ENCODE peak calls at places on chromosomes 1 and 21, in ten cellular contexts. O is Peyer's patch, C is IMR-90, P is spleen, V is A549, K is sigmoid colon, Q is NB4, D is adrenal gland, H is transverse colon, T is H54. X is an unnamed sample.

GRCh38 chr21:39979321-39979720 is 112.1 kb downstream of the PCP4 start:
- DNase-seq in O (no peak), C (no peak), P (no peak), V (no peak), K (no peak), Q (no peak), D (no peak), H (no peak), T (no peak), X (no peak)

GRCh38 chr1:233613252-233614172 is at the start of gene KCNK1:
- DNase-seq in O (peak), C (peak), P (no peak), V (peak), K (peak), Q (no peak), D (peak), H (peak), T (no peak), X (no peak)

GRCh38 chr1:202054094-202054493 is 43.7 kb downstream of the ELF3 start:
- DNase-seq in O (no peak), C (no peak), P (no peak), V (no peak), K (no peak), Q (no peak), D (no peak), H (no peak), T (no peak), X (no peak)

GRCh38 chr1:113930499-113931161 is 1.5 kb downstream of the HIPK1 start:
- DNase-seq in O (no peak), C (peak), P (no peak), V (peak), K (no peak), Q (peak), D (no peak), H (peak), T (peak), X (peak)

GRCh38 chr21:30044447-30045064 is 104.8 kb upstream of the GRIK1 start:
- DNase-seq in O (no peak), C (peak), P (no peak), V (peak), K (no peak), Q (peak), D (peak), H (no peak), T (no peak), X (peak)

GRCh38 chr1:1137256-1138045 is 21.6 kb upstream of the C1orf159 start:
- DNase-seq in O (peak), C (no peak), P (peak), V (no peak), K (no peak), Q (peak), D (no peak), H (peak), T (no peak), X (no peak)

GRCh38 chr1:247647864-247648263 is 31.7 kb downstream of the OR13G1 start:
- DNase-seq in O (no peak), C (no peak), P (no peak), V (no peak), K (no peak), Q (no peak), D (no peak), H (peak), T (no peak), X (peak)

GRCh38 chr21:45308211-45309068 is 20.7 kb upstream of the POFUT2 start:
- DNase-seq in O (peak), C (peak), P (peak), V (no peak), K (peak), Q (peak), D (no peak), H (no peak), T (no peak), X (no peak)

GRCh38 chr1:67760030-67760821 is 73.0 kb downstream of the GNG12 start:
- DNase-seq in O (peak), C (peak), P (no peak), V (peak), K (no peak), Q (peak), D (peak), H (peak), T (no peak), X (peak)

GRCh38 chr1:40824591-40825429 is 37.4 kb downstream of the CITED4 start:
- DNase-seq in O (no peak), C (peak), P (no peak), V (peak), K (no peak), Q (peak), D (no peak), H (no peak), T (no peak), X (no peak)

GRCh38 chr1:246032984-246033383 is 474.1 kb downstream of the SMYD3 start:
- DNase-seq in O (no peak), C (no peak), P (no peak), V (no peak), K (no peak), Q (no peak), D (no peak), H (no peak), T (no peak), X (no peak)

GRCh38 chr1:193905288-193906085 is 719.1 kb upstream of the B3GALT2 start:
- DNase-seq in O (no peak), C (peak), P (no peak), V (peak), K (no peak), Q (no peak), D (no peak), H (no peak), T (no peak), X (no peak)

GRCh38 chr1:113747376-113747775 is 11.9 kb downstream of the PHTF1 start:
- DNase-seq in O (no peak), C (peak), P (no peak), V (no peak), K (no peak), Q (no peak), D (no peak), H (no peak), T (peak), X (no peak)

GRCh38 chr1:93707956-93708355 is 26.3 kb upstream of the BCAR3 start:
- DNase-seq in O (no peak), C (no peak), P (no peak), V (no peak), K (no peak), Q (no peak), D (no peak), H (peak), T (no peak), X (no peak)
- TF ChIP-seq POLR2A in O (no peak), C (no peak), P (no peak), V (no peak), K (no peak), Q (no peak), D (no peak), H (no peak), T (no peak), X (no peak)

DNA sequence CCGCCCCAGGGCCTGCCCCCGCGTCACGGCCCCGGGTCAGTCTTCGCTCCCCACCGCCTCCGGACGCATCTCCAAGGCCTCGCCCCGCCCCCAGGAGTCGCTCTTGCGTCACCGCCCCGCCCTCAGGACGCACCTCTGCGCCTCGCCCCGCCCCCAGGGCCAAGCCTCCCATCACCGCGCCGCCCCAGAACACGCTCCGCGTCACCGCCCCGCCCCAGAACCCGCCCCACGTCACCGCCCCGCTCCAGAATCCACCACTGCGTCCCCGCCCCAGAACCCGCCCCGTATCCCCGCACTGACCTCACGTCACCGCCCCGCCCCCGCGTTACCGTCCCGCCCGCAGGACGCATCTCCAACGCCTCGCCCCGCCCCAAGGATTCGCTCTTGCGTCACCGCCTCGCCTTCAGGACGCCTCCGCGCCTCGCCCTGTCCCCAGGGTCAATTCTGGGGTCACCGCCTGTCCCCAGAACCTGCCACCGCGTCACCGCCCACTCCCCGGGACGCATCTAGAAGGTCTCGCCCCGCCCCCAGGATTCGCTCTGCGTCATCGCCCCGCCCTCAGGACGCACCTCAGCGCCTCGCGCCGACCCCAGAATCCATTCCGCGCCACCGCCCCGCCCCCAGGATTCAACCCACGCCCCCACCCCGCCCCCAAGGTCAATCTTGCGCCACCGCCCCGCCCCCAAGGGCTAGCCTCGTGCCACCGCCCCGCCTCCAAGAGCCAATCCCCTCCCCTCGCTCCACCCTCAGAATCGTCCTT is 448 bp upstream of the CASP9 start:
- DNase-seq in O (peak), C (peak), P (peak), V (peak), K (peak), Q (peak), D (peak), H (peak), T (peak), X (peak)
- TF ChIP-seq POLR2A in O (no peak), C (no peak), P (no peak), V (no peak), K (no peak), Q (no peak), D (no peak), H (no peak), T (no peak), X (no peak)

DNA sequence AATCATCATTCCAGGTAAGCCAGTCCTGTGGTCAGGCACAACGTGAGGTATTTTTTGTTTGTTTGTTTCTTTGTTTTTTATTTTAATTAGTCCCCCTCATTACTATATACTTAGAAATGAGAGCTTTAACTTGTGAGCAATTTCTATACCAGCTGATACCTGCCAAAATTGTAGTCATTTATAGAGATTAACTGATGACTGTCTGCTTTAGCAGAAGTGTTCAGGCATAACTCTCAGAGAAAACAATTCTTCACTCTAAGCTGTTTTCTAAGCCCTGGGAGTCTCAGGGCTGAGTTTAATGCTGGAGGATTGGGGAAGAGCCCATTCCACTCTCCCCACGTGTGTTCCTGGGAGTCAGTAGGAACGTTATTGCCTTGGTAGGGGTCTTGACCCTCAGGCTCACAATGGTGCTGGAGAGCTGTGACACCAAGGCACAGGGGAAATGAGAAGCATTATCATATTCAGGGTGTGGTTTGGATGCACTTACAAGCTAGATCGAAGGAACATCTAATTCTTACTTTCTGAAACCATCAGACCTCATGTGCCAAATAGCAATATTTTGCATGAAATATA is 168.2 kb downstream of the CLIC6 start:
- DNase-seq in O (no peak), C (no peak), P (no peak), V (no peak), K (no peak), Q (no peak), D (peak), H (no peak), T (no peak), X (no peak)
- TF ChIP-seq POLR2A in O (no peak), C (no peak), P (no peak), V (no peak), K (no peak), Q (no peak), D (no peak), H (no peak), T (no peak), X (no peak)

GRCh38 chr1:111755321-111756123 is at the start of gene DDX20:
- DNase-seq in O (peak), C (peak), P (peak), V (peak), K (peak), Q (peak), D (peak), H (peak), T (peak), X (peak)
- TF ChIP-seq POLR2A in O (peak), C (peak), P (peak), V (peak), K (peak), Q (peak), D (peak), H (peak), T (peak), X (peak)

DNA sequence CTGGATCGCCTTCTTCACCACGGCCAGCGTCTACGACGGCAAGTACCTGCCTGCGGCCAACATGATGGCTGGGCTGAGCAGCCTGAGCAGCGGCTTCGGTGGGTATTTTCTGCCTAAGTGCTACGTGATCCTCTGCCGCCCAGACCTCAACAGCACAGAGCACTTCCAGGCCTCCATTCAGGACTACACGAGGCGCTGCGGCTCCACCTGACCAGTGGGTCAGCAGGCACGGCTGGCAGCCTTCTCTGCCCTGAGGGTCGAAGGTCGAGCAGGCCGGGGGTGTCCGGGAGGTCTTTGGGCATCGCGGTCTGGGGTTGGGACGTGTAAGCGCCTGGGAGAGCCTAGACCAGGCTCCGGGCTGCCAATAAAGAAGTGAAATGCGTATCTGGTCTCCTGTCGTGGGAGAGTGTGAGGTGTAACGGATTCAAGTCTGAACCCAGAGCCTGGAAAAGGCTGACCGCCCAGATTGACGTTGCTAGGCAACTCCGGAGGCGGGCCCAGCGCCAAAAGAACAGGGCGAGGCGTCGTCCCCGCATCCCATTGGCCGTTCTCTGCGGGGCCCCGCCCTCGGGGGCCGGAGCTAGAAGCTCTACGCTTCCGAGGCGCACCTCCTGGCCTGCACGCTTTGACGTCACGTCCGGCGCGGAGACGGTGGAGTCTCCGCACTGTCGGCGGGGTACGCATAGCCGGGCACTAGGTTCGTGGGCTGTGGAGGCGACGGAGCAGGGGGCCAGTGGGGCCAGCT is at the start of gene ZBTB48:
- DNase-seq in O (peak), C (peak), P (peak), V (peak), K (peak), Q (peak), D (peak), H (peak), T (peak), X (peak)
- TF ChIP-seq POLR2A in O (peak), C (peak), P (peak), V (peak), K (peak), Q (peak), D (peak), H (peak), T (peak), X (peak)

DNA sequence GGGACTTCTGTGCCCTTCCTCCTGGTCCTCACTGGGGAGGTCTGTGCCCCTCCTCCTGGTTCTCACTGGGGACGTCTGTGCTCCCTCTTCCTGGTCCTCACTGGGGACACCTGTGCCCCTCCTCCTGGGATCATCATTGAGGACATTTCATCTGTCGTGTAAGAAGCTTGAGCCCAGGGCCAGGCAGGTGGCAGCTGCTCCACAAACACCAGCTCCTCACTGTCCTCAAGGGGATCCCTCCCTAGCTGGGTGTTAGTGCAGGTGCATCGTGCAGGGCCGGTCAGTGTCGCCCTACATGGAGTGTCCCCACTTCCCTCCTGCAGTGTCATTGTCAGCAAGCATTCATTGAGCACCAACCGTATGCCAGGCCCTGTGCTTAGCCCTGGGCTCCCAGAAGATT is 312.7 kb downstream of the PTPRU start:
- DNase-seq in O (no peak), C (no peak), P (peak), V (no peak), K (peak), Q (no peak), D (no peak), H (no peak), T (no peak), X (no peak)
- TF ChIP-seq POLR2A in O (no peak), C (no peak), P (no peak), V (no peak), K (no peak), Q (no peak), D (no peak), H (no peak), T (no peak), X (no peak)

DNA sequence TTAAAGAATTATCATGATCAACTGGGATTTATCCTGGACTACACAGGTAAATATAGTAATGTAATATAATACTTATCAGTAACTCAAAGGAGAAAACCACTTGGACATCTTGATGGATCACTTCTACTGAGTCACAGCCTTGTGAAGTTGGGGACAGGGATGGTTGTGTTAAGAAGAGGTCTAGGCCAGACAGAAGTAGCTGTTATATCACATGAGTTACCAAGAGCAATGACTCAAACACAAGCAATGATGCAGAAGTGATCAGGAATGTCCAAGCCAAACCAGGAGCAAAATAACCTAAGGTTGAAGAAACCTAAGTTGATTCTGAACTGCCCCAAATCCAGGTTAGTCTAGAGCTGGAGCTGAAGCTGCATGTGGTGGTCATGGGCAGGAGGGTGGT is 424.5 kb upstream of the DAB1 start:
- DNase-seq in O (no peak), C (no peak), P (no peak), V (no peak), K (no peak), Q (no peak), D (no peak), H (no peak), T (no peak), X (no peak)
- TF ChIP-seq POLR2A in O (no peak), C (no peak), P (no peak), V (no peak), K (no peak), Q (no peak), D (no peak), H (no peak), T (no peak), X (no peak)

DNA sequence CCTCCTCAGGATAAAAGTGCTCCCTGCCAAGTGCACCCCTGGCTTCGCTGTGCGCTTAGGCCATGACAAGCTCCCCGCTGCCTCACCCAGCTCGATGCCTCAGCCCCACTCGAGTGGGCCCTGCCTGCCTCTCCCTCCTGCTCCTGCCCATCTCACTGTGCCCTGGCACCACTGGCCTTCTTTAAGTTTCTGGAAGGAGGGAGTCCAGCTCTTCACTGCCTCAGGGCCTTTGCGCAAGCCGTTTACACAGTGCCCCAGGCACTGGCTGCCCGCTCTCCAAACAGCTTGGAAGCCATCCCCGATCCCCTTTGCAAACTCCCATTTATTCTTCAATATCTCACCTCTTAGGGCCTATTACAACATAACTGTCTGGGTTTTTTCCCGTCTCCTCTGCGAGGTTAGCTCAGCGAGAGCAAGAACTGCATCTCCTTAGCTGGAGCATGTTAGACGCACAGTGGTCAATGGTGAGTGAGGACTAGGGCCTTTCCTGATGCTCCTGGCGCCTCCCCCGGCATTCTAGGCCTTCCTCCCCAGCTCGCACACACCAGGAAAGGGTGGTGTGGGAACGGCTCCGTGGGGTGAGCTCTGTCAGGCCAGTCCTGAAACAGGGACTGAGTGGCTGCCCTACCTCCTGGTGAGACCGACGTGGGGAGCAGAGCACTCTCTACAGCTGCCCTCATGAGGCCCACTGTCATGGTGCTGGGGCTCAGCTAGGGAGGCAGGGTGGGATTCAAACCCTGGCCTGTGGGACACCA is 31.9 kb downstream of the PODN start:
- DNase-seq in O (no peak), C (no peak), P (no peak), V (no peak), K (no peak), Q (no peak), D (no peak), H (no peak), T (no peak), X (no peak)
- TF ChIP-seq POLR2A in O (no peak), C (no peak), P (no peak), V (no peak), K (no peak), Q (no peak), D (no peak), H (no peak), T (no peak), X (no peak)

GRCh38 chr1:62783736-62784508 is at the start of gene ATG4C:
- DNase-seq in O (peak), C (peak), P (peak), V (peak), K (peak), Q (peak), D (peak), H (peak), T (peak), X (peak)
- TF ChIP-seq POLR2A in O (peak), C (no peak), P (peak), V (peak), K (peak), Q (no peak), D (peak), H (peak), T (peak), X (peak)

GRCh38 chr1:150549496-150550221 is 451 bp downstream of the ADAMTSL4 start:
- DNase-seq in O (no peak), C (no peak), P (no peak), V (no peak), K (peak), Q (no peak), D (no peak), H (peak), T (no peak), X (no peak)
- TF ChIP-seq POLR2A in O (no peak), C (no peak), P (no peak), V (no peak), K (no peak), Q (no peak), D (no peak), H (peak), T (no peak), X (no peak)

X was measured in erythroblast.